ENCODE peak calls at places on chromosome 6, in six cellular contexts. T is neural crest cell, J is H9, X is right atrium auricular region, Z is left ventricle myocardium inferior, P is A549. R is an unnamed sample.

GRCh38 chr6:74946961-74947360 is 258.9 kb downstream of the COL12A1 start:
- DNase-seq in T (no peak), J (no peak), X (no peak), Z (no peak), P (no peak), R (no peak)

GRCh38 chr6:169678342-169678741 is 23.5 kb downstream of the WDR27 start:
- DNase-seq in T (no peak), J (no peak), X (no peak), Z (no peak), P (no peak), R (no peak)

GRCh38 chr6:106553440-106553839 is 75.9 kb downstream of the RTN4IP1 start:
- DNase-seq in T (no peak), J (no peak), X (no peak), Z (no peak), P (no peak), R (no peak)

GRCh38 chr6:38935051-38935450 is 113.5 kb upstream of the GLP1R start:
- DNase-seq in T (no peak), J (no peak), X (no peak), Z (no peak), P (no peak), R (no peak)

GRCh38 chr6:145756170-145756662 is 20.9 kb upstream of the EPM2A start:
- DNase-seq in T (no peak), J (no peak), X (no peak), Z (peak; percentile 18), P (no peak), R (no peak)

GRCh38 chr6:147624946-147625515 is 116.5 kb downstream of the SAMD5 start:
- DNase-seq in T (no peak), J (no peak), X (no peak), Z (no peak), P (no peak), R (no peak)

GRCh38 chr6:206264-206663 is 86.0 kb upstream of the DUSP22 start:
- DNase-seq in T (no peak), J (no peak), X (no peak), Z (no peak), P (no peak), R (no peak)

GRCh38 chr6:14706378-14706929 is 539.4 kb upstream of the JARID2 start:
- DNase-seq in T (no peak), J (no peak), X (peak; percentile 81), Z (peak; percentile 64), P (no peak), R (no peak)

GRCh38 chr6:35691027-35691824 is 2.5 kb upstream of the FKBP5 start:
- DNase-seq in T (no peak), J (no peak), X (peak; percentile 95), Z (peak; percentile 89), P (no peak), R (peak; percentile 93)

GRCh38 chr6:3751730-3752537 is 421 bp upstream of the PXDC1 start:
- DNase-seq in T (peak; percentile 67), J (peak; percentile 78), X (peak; percentile 94), Z (peak; percentile 90), P (peak; percentile 81), R (peak; percentile 96)

GRCh38 chr6:51027283-51028065 is 208.8 kb downstream of the TFAP2B start:
- DNase-seq in T (no peak), J (no peak), X (no peak), Z (no peak), P (no peak), R (no peak)

GRCh38 chr6:129069006-129069405 is 186.1 kb downstream of the LAMA2 start:
- DNase-seq in T (no peak), J (no peak), X (no peak), Z (no peak), P (no peak), R (no peak)

GRCh38 chr6:93183513-93183912 is 235.8 kb downstream of the EPHA7 start:
- DNase-seq in T (no peak), J (no peak), X (no peak), Z (no peak), P (no peak), R (no peak)

GRCh38 chr6:166259296-166259977 is 48.8 kb downstream of the PRR18 start:
- DNase-seq in T (no peak), J (no peak), X (peak; percentile 57), Z (no peak), P (no peak), R (no peak)

GRCh38 chr6:2866183-2866846 is 24.7 kb upstream of the SERPINB1 start:
- DNase-seq in T (no peak), J (peak; percentile 56), X (no peak), Z (no peak), P (no peak), R (no peak)

GRCh38 chr6:113857565-113858066 is 471 bp downstream of the MARCKS start:
- DNase-seq in T (no peak), J (no peak), X (no peak), Z (peak; percentile 21), P (peak; percentile 20), R (peak; percentile 74)

GRCh38 chr6:44254201-44254956 is 2.9 kb downstream of the SLC35B2 start:
- DNase-seq in T (no peak), J (peak; percentile 66), X (no peak), Z (no peak), P (no peak), R (no peak)

GRCh38 chr6:146700078-146700686 is 101.4 kb downstream of the ADGB start:
- DNase-seq in T (peak; percentile 29), J (peak; percentile 38), X (peak; percentile 82), Z (peak; percentile 21), P (peak; percentile 13), R (no peak)

GRCh38 chr6:153673214-153673613 is 365.8 kb upstream of the OPRM1 start:
- DNase-seq in T (no peak), J (no peak), X (no peak), Z (no peak), P (no peak), R (no peak)
- TF ChIP-seq CTCF in T (no peak), J (no peak), X (no peak), Z (no peak), P (no peak), R (no peak)

DNA sequence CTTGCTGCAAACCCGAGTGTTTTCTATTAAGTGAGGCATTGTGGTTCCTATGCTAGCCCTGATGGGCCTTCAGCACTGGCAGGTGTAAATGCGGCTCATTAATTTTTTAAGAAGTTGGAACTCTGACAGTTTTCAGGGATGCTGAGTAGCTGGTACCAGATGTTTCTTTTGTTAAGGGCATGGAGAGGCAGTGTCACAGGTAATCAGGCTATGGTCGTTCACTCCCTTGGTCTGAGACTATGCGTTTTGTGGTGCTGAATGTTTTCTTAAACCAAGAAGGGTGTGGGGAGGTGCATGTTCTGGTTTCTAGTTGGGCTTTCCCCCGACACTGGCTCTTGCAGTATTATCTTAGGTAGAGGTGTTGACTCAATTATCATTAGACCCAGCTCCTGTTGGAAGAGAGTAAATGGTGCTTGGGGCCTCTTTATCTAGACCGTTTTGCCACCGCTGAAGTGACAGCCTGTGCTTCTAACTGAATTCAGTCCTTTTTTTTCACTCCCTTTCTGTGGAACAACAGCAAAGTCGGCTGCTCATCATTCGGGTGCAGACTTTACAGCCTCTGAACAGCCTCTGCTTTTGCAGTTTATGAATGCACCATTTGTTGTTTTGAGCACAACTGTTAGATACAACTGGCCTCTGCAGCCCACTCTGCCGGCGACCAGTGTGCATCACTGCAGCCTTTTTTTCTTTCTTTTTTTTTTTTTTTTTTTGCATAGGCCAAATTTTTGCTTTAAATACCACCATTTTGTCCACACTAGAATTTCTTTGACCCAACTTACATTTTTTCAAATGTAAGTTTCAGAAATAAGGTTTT is 35.6 kb downstream of the RREB1 start:
- DNase-seq in T (peak; percentile 35), J (no peak), X (no peak), Z (no peak), P (no peak), R (no peak)
- TF ChIP-seq CTCF in T (peak; percentile 55), J (no peak), X (no peak), Z (peak; percentile 38), P (no peak), R (no peak)

DNA sequence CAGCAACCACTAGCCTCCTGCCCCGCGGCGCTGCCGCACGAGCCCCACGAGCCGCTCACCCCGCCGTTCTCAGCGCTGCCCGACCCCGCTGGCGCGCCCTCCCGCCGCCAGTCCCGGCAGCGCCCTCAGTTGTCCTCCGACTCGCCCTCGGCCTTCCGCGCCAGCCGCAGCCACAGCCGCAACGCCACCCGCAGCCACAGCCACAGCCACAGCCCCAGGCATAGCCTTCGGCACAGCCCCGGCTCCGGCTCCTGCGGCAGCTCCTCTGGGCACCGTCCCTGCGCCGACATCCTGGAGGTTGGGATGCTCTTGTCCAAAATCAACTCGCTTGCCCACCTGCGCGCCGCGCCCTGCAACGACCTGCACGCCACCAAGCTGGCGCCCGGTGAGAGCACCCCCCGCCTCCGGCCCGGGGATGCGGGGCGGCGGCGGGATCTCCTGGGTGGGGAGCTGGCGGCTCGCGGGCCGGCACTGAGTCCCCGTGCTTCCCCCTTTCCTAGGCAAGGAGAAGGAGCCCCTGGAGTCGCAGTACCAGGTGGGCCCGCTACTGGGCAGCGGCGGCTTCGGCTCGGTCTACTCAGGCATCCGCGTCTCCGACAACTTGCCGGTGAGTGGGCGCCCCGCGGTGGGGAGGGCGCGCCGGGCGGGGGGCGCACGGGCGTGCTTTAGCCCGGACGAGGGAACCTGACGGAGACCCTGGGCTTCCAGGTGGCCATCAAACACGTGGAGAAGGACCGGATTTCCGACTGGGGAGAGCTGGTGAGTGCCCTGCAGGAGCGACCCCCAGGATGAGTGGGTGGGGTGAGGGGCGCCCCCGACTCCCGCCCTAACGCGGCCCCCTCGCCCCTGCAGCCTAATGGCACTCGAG is 555 bp downstream of the PIM1 start:
- DNase-seq in T (peak; percentile 44), J (peak; percentile 60), X (peak; percentile 65), Z (peak; percentile 50), P (peak; percentile 42), R (peak; percentile 89)
- TF ChIP-seq CTCF in T (peak; percentile 45), J (peak; percentile 36), X (no peak), Z (peak; percentile 43), P (peak; percentile 3), R (no peak)

GRCh38 chr6:32968093-32968769 is at the start of gene BRD2:
- DNase-seq in T (peak; percentile 92), J (peak; percentile 98), X (peak; percentile 97), Z (peak; percentile 96), P (peak; percentile 69), R (peak; percentile 99)

GRCh38 chr6:32968770-32969684 is 633 bp downstream of the BRD2 start:
- DNase-seq in T (peak; percentile 63), J (peak; percentile 92), X (peak; percentile 77), Z (peak; percentile 80), P (peak; percentile 55), R (peak; percentile 94)

GRCh38 chr6:32970413-32971244 is 2.2 kb downstream of the BRD2 start:
- DNase-seq in T (peak; percentile 66), J (peak; percentile 80), X (peak; percentile 86), Z (peak; percentile 92), P (peak; percentile 44), R (peak; percentile 94)

GRCh38 chr6:32971245-32971580 is 2.8 kb downstream of the BRD2 start:
- DNase-seq in T (no peak), J (no peak), X (no peak), Z (no peak), P (no peak), R (no peak)

DNA sequence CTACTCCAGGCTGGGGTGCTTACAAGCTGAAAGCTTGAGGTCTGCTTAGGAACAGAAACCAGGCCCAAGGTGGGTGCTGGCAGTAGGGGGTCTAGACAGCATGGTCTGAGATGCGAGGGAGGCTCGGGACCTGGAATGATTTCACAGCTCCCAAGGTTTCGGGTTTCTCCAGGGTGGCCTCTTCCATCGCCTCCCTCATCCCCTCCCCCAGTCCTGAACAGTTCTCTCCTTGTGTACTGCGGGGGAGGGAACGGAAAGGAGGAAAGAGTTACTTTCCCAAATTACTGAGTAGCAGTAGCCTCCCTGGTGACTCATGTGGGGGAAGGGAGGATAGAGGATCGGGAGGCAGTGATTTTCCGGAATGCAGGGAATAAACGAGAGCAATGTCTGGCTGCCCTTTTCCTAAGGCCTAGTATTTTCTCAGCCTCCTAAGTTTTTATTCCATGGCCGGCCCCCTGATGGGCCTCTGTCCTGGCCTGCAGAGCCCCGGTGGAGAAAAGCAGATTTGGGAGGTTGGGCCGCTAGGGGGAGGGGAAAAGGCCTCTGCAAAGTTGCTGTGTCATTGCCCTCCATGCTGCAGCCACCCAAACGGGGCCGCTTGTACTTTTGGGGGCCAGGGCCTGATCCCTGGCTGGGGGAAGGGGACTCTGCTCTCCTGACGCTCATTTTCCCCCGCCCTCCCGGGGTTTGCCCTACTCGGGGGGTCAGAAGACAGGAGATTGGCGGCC is 1.5 kb downstream of the BRD2 start:
- DNase-seq in T (peak; percentile 68), J (peak; percentile 81), X (peak; percentile 78), Z (peak; percentile 77), P (peak; percentile 44), R (peak; percentile 90)
- TF ChIP-seq CTCF in T (peak; percentile 52), J (peak; percentile 46), X (no peak), Z (peak; percentile 47), P (no peak), R (no peak)